ENCODE peak calls at places on chromosomes 5 and 9, in six cellular contexts. One of them, this sample, is unnamed.

GRCh38 chr9:28212979-28213378 is 639.7 kb upstream of the C9orf72 start:
- DNase-seq in nephron progenitor cell: no peak
- DNase-seq in cardiac muscle cell: peak; percentile 12
- DNase-seq in AG04450: peak; percentile 7
- DNase-seq in cardiac fibroblast: peak; percentile 50
- DNase-seq in heart left ventricle: no peak
- DNase-seq in this sample: no peak

GRCh38 chr5:56686337-56687198 is 128.8 kb upstream of the MAP3K1 start:
- DNase-seq in cardiac fibroblast: no peak
- DNase-seq in AG04450: no peak
- DNase-seq in heart left ventricle: no peak
- DNase-seq in cardiac muscle cell: no peak
- DNase-seq in nephron progenitor cell: no peak
- DNase-seq in this sample: no peak

GRCh38 chr5:14268738-14269137 is 125.6 kb downstream of the TRIO start:
- DNase-seq in heart left ventricle: peak; percentile 55
- DNase-seq in nephron progenitor cell: no peak
- DNase-seq in AG04450: no peak
- DNase-seq in cardiac fibroblast: peak; percentile 66
- DNase-seq in cardiac muscle cell: no peak
- DNase-seq in this sample: no peak

GRCh38 chr5:24401767-24402166 is 243.0 kb downstream of the CDH10 start:
- DNase-seq in heart left ventricle: no peak
- DNase-seq in AG04450: no peak
- DNase-seq in cardiac fibroblast: peak; percentile 1
- DNase-seq in nephron progenitor cell: no peak
- DNase-seq in cardiac muscle cell: no peak
- DNase-seq in this sample: no peak

GRCh38 chr5:135151256-135151655 is 117.2 kb upstream of the PITX1 start:
- DNase-seq in cardiac fibroblast: no peak
- DNase-seq in cardiac muscle cell: no peak
- DNase-seq in nephron progenitor cell: no peak
- DNase-seq in AG04450: no peak
- DNase-seq in heart left ventricle: no peak
- DNase-seq in this sample: no peak

GRCh38 chr9:124454791-124455443 is 4.7 kb downstream of the ADGRD2 start:
- DNase-seq in heart left ventricle: no peak
- DNase-seq in cardiac muscle cell: no peak
- DNase-seq in AG04450: no peak
- DNase-seq in cardiac fibroblast: no peak
- DNase-seq in nephron progenitor cell: no peak
- DNase-seq in this sample: no peak

GRCh38 chr5:56415356-56415765 is 182.2 kb upstream of the ANKRD55 start:
- DNase-seq in cardiac muscle cell: no peak
- DNase-seq in AG04450: peak; percentile 53
- DNase-seq in nephron progenitor cell: no peak
- DNase-seq in cardiac fibroblast: peak; percentile 67
- DNase-seq in heart left ventricle: peak; percentile 48
- DNase-seq in this sample: no peak

GRCh38 chr9:82606761-82607382 is 456.1 kb downstream of the RASEF start:
- DNase-seq in heart left ventricle: peak; percentile 43
- DNase-seq in cardiac muscle cell: peak; percentile 70
- DNase-seq in nephron progenitor cell: peak; percentile 54
- DNase-seq in AG04450: no peak
- DNase-seq in cardiac fibroblast: peak; percentile 83
- DNase-seq in this sample: no peak

GRCh38 chr9:89078860-89079259 is 87.6 kb downstream of the S1PR3 start:
- DNase-seq in nephron progenitor cell: no peak
- DNase-seq in heart left ventricle: no peak
- DNase-seq in cardiac muscle cell: no peak
- DNase-seq in AG04450: no peak
- DNase-seq in cardiac fibroblast: peak; percentile 76
- DNase-seq in this sample: no peak

GRCh38 chr5:133732536-133732935 is 120.2 kb upstream of the FSTL4 start:
- DNase-seq in heart left ventricle: no peak
- DNase-seq in cardiac muscle cell: no peak
- DNase-seq in AG04450: no peak
- DNase-seq in nephron progenitor cell: no peak
- DNase-seq in cardiac fibroblast: no peak
- DNase-seq in this sample: no peak

GRCh38 chr5:72079288-72079687 is 28.0 kb upstream of the MAP1B start:
- DNase-seq in AG04450: no peak
- DNase-seq in cardiac muscle cell: peak; percentile 28
- DNase-seq in cardiac fibroblast: no peak
- DNase-seq in nephron progenitor cell: peak; percentile 45
- DNase-seq in heart left ventricle: peak; percentile 37
- DNase-seq in this sample: no peak

GRCh38 chr5:5492087-5492933 is 69.8 kb downstream of the ICE1 start:
- DNase-seq in cardiac muscle cell: peak; percentile 72
- DNase-seq in heart left ventricle: no peak
- DNase-seq in AG04450: no peak
- DNase-seq in cardiac fibroblast: peak; percentile 78
- DNase-seq in nephron progenitor cell: peak; percentile 33
- DNase-seq in this sample: no peak

GRCh38 chr9:105127863-105128220 is 116.6 kb upstream of the SLC44A1 start:
- DNase-seq in heart left ventricle: no peak
- DNase-seq in cardiac muscle cell: no peak
- DNase-seq in nephron progenitor cell: no peak
- DNase-seq in AG04450: no peak
- DNase-seq in cardiac fibroblast: peak; percentile 89
- DNase-seq in this sample: no peak

GRCh38 chr9:593809-594208 is 247.7 kb upstream of the DMRT1 start:
- DNase-seq in nephron progenitor cell: no peak
- DNase-seq in cardiac muscle cell: no peak
- DNase-seq in heart left ventricle: peak; percentile 31
- DNase-seq in AG04450: no peak
- DNase-seq in cardiac fibroblast: no peak
- DNase-seq in this sample: no peak

GRCh38 chr9:100492952-100493351 is 20.0 kb downstream of the TMEFF1 start:
- DNase-seq in nephron progenitor cell: no peak
- DNase-seq in cardiac fibroblast: peak; percentile 48
- DNase-seq in heart left ventricle: no peak
- DNase-seq in AG04450: no peak
- DNase-seq in cardiac muscle cell: no peak
- DNase-seq in this sample: no peak
- TF ChIP-seq CTCF in nephron progenitor cell: no peak
- TF ChIP-seq CTCF in cardiac fibroblast: peak; percentile 25
- TF ChIP-seq CTCF in heart left ventricle: peak; percentile 22
- TF ChIP-seq CTCF in AG04450: peak; percentile 21
- TF ChIP-seq CTCF in cardiac muscle cell: peak; percentile 32
- TF ChIP-seq CTCF in this sample: no peak

GRCh38 chr5:173329370-173330150 is 1.3 kb upstream of the STC2 start:
- DNase-seq in cardiac fibroblast: no peak
- DNase-seq in nephron progenitor cell: peak; percentile 71
- DNase-seq in cardiac muscle cell: peak; percentile 80
- DNase-seq in heart left ventricle: no peak
- DNase-seq in AG04450: no peak
- DNase-seq in this sample: no peak

GRCh38 chr5:173327084-173327947 is 898 bp downstream of the STC2 start:
- DNase-seq in heart left ventricle: no peak
- DNase-seq in cardiac muscle cell: peak; percentile 50
- DNase-seq in AG04450: no peak
- DNase-seq in nephron progenitor cell: peak; percentile 49
- DNase-seq in cardiac fibroblast: peak; percentile 67
- DNase-seq in this sample: no peak

GRCh38 chr5:173328896-173329369 is 719 bp upstream of the STC2 start:
- DNase-seq in cardiac muscle cell: peak; percentile 70
- DNase-seq in cardiac fibroblast: peak; percentile 86
- DNase-seq in heart left ventricle: no peak
- DNase-seq in AG04450: no peak
- DNase-seq in nephron progenitor cell: peak; percentile 47
- DNase-seq in this sample: no peak

GRCh38 chr5:173326501-173326960 is 1.7 kb downstream of the STC2 start:
- DNase-seq in cardiac fibroblast: peak; percentile 91
- DNase-seq in heart left ventricle: no peak
- DNase-seq in AG04450: peak; percentile 72
- DNase-seq in nephron progenitor cell: no peak
- DNase-seq in cardiac muscle cell: peak; percentile 21
- DNase-seq in this sample: no peak

GRCh38 chr5:173327948-173328895 is at the start of gene STC2:
- DNase-seq in AG04450: no peak
- DNase-seq in heart left ventricle: peak; percentile 79
- DNase-seq in cardiac muscle cell: peak; percentile 98
- DNase-seq in cardiac fibroblast: peak; percentile 93
- DNase-seq in nephron progenitor cell: peak; percentile 92
- DNase-seq in this sample: no peak
- TF ChIP-seq CTCF in AG04450: peak; percentile 6
- TF ChIP-seq CTCF in heart left ventricle: no peak
- TF ChIP-seq CTCF in cardiac muscle cell: no peak
- TF ChIP-seq CTCF in cardiac fibroblast: peak; percentile 10
- TF ChIP-seq CTCF in nephron progenitor cell: no peak
- TF ChIP-seq CTCF in this sample: no peak

GRCh38 chr9:107235765-107236442 is 47.2 kb upstream of the RAD23B start:
- DNase-seq in cardiac muscle cell: no peak
- DNase-seq in heart left ventricle: no peak
- DNase-seq in AG04450: no peak
- DNase-seq in cardiac fibroblast: no peak
- DNase-seq in nephron progenitor cell: no peak
- DNase-seq in this sample: no peak

GRCh38 chr9:107242073-107243063 is 40.7 kb upstream of the RAD23B start:
- DNase-seq in cardiac muscle cell: no peak
- DNase-seq in heart left ventricle: no peak
- DNase-seq in nephron progenitor cell: no peak
- DNase-seq in AG04450: no peak
- DNase-seq in cardiac fibroblast: no peak
- DNase-seq in this sample: no peak

GRCh38 chr9:107240260-107240659 is 42.8 kb upstream of the RAD23B start:
- DNase-seq in AG04450: no peak
- DNase-seq in cardiac muscle cell: no peak
- DNase-seq in heart left ventricle: no peak
- DNase-seq in cardiac fibroblast: no peak
- DNase-seq in nephron progenitor cell: no peak
- DNase-seq in this sample: no peak

GRCh38 chr9:107237873-107238272 is 45.2 kb upstream of the RAD23B start:
- DNase-seq in cardiac muscle cell: no peak
- DNase-seq in nephron progenitor cell: no peak
- DNase-seq in cardiac fibroblast: no peak
- DNase-seq in heart left ventricle: no peak
- DNase-seq in AG04450: no peak
- DNase-seq in this sample: no peak

GRCh38 chr9:107239474-107239873 is 43.6 kb upstream of the RAD23B start:
- DNase-seq in cardiac fibroblast: peak; percentile 64
- DNase-seq in cardiac muscle cell: no peak
- DNase-seq in AG04450: no peak
- DNase-seq in nephron progenitor cell: no peak
- DNase-seq in heart left ventricle: no peak
- DNase-seq in this sample: no peak
- TF ChIP-seq CTCF in cardiac fibroblast: peak; percentile 31
- TF ChIP-seq CTCF in cardiac muscle cell: peak; percentile 32
- TF ChIP-seq CTCF in AG04450: peak; percentile 35
- TF ChIP-seq CTCF in nephron progenitor cell: no peak
- TF ChIP-seq CTCF in heart left ventricle: peak; percentile 18
- TF ChIP-seq CTCF in this sample: no peak

DNA sequence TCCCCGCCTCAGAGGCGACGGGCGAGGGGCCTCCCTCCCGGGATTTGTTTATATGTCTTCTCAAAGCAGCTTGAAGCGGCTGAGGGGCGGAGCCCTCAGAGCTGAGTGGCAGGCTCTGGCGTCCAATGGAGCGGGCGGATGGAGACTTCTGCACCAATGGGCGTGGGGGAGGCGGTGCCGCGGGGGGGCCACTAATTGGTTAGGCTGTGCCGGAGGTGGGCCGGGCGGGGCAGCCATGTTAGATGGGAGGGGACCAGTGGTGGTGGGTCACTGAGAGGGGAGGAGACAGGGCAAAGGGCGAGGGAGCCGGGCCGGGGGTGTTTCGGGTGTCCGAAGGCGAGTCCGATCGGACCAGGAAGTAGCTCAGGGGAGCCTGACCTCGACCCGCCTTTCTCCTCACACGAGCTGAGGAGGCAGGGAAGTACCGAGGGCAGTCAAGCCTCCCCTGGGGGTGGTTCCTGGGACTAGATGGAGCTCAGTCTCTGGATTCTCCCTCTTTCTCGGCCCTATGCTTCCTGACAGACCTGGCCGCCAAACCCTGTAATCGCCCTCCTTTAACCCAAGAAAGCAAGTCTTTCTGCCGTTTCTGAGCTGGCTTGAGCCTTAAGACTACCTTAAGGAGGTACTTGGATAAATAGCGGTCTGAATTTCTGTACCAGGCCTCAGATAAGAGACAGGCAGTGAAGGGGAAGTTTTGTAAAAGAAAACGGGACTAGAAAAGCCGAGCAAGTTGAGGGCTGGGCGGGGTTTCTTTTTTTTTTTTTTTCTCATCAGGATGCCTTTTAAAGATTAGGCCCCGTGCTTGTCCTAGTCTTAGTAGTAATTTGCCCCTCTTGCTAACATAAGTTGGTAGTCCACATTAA is 1.1 kb downstream of the CREBRF start:
- DNase-seq in cardiac fibroblast: peak; percentile 99
- DNase-seq in cardiac muscle cell: peak; percentile 100
- DNase-seq in nephron progenitor cell: peak; percentile 99
- DNase-seq in AG04450: peak; percentile 97
- DNase-seq in heart left ventricle: peak; percentile 99
- DNase-seq in this sample: peak; percentile 95
- TF ChIP-seq CTCF in cardiac fibroblast: peak; percentile 31
- TF ChIP-seq CTCF in cardiac muscle cell: peak; percentile 18
- TF ChIP-seq CTCF in nephron progenitor cell: no peak
- TF ChIP-seq CTCF in AG04450: peak; percentile 35
- TF ChIP-seq CTCF in heart left ventricle: no peak
- TF ChIP-seq CTCF in this sample: no peak

DNA sequence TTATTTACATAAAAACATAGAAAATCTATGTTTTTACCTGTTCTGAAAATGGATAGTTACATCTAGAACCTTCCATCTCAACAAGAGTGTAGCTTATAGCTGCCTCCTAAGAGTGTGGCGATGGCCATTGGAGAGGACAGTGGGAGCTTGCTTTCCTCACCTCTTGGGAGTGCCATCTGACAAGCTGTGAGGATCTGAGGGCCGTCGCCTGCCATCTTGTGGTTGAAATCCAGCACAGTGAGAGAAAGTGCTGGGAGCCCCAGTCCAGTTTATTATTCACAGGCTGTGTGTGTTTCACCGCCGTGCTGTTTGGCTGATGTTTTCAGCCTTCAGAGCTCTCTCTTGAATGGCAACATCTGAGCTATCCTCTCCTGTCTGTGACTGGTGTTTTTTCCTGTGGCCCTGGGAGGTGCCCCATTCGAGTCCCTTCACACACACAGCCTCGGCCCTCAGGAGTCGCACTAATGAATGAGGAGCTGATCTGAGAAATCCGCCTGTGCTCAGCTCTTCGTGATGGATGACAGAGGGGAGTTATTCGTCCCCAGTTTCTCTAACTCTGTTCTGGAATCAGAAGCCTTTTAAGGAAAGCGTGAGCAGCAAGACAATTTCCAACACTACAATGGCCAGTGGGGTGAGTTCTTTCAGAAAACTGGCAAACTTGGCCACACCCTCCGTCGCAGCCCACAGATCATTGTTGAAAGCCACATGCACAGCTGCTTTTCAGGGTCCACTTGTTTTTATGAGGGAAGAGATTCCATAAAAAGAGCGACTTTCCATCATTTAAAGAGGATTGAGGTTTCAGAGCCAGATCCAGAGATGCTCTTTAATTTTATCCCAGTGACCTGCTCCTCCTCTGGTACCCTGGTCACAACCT is 170.3 kb downstream of the PDZD2 start:
- DNase-seq in heart left ventricle: peak; percentile 71
- DNase-seq in nephron progenitor cell: peak; percentile 67
- DNase-seq in cardiac muscle cell: peak; percentile 79
- DNase-seq in AG04450: peak; percentile 32
- DNase-seq in cardiac fibroblast: peak; percentile 82
- DNase-seq in this sample: no peak
- TF ChIP-seq CTCF in heart left ventricle: peak; percentile 71
- TF ChIP-seq CTCF in nephron progenitor cell: peak; percentile 74
- TF ChIP-seq CTCF in cardiac muscle cell: peak; percentile 81
- TF ChIP-seq CTCF in AG04450: peak; percentile 76
- TF ChIP-seq CTCF in cardiac fibroblast: peak; percentile 84
- TF ChIP-seq CTCF in this sample: no peak